ENCODE peak calls at places on chromosomes 2 and 18, in nine cellular contexts. C is small intestine; Z is GM13976; N is PC-9; O is dorsolateral prefrontal cortex; V is GM19239; G is left colon; B is activated CD8-positive, alpha-beta T cell treated with anti-CD3 and anti-CD28 coated beads for 36 hours; W is activated CD4-positive, alpha-beta T cell treated with anti-CD3 and anti-CD28 coated beads for 24 hours. R is an unnamed sample.

GRCh38 chr18:64589000-64589399 is 440.1 kb upstream of the LINC00305 start:
- DNase-seq in C (no peak), W (no peak), G (no peak), B (no peak), V (no peak), N (no peak), Z (no peak), O (no peak), R (no peak)

GRCh38 chr18:58218111-58218510 is 174.1 kb downstream of the NEDD4L start:
- DNase-seq in B (no peak), N (peak), V (no peak), Z (no peak), O (no peak), G (no peak), W (no peak), C (no peak), R (no peak)

GRCh38 chr2:40434638-40435296 is 17.1 kb downstream of the SLC8A1 start:
- DNase-seq in N (peak), G (no peak), W (no peak), Z (no peak), B (no peak), V (no peak), O (no peak), C (no peak), R (no peak)

GRCh38 chr2:6557737-6558136 is 308.0 kb downstream of the CMPK2 start:
- DNase-seq in O (no peak), B (no peak), G (no peak), N (no peak), Z (no peak), W (no peak), C (no peak), V (no peak), R (no peak)

GRCh38 chr2:188340257-188340656 is 48.6 kb downstream of the GULP1 start:
- DNase-seq in V (no peak), C (no peak), Z (no peak), G (no peak), B (no peak), N (no peak), O (no peak), W (no peak), R (no peak)

GRCh38 chr2:64751286-64752260 is 97.9 kb upstream of the SERTAD2 start:
- DNase-seq in Z (no peak), B (peak), N (peak), G (peak), C (peak), W (no peak), O (no peak), V (peak), R (no peak)

GRCh38 chr18:28108801-28109200 is 68.1 kb downstream of the CDH2 start:
- DNase-seq in C (no peak), Z (no peak), V (no peak), W (no peak), O (no peak), N (no peak), B (no peak), G (no peak), R (no peak)

GRCh38 chr2:160920791-160921303 is 239.4 kb upstream of the TANK start:
- DNase-seq in V (no peak), N (no peak), C (no peak), Z (no peak), B (no peak), G (no peak), O (no peak), W (no peak), R (no peak)

GRCh38 chr2:150589760-150590159 is 102.3 kb upstream of the RND3 start:
- DNase-seq in V (no peak), W (no peak), O (no peak), B (no peak), G (no peak), C (no peak), Z (no peak), N (no peak), R (no peak)

GRCh38 chr2:185608799-185609198 is 129.8 kb upstream of the FSIP2 start:
- DNase-seq in Z (no peak), O (no peak), N (no peak), C (peak), V (no peak), W (no peak), G (no peak), B (no peak), R (no peak)

GRCh38 chr2:3254438-3254941 is 123.1 kb downstream of the EIPR1 start:
- DNase-seq in O (no peak), V (no peak), C (no peak), W (no peak), Z (peak), B (no peak), N (no peak), G (no peak), R (peak)

GRCh38 chr2:217357886-217358620 is 498.2 kb upstream of the TNP1 start:
- DNase-seq in V (no peak), O (no peak), G (no peak), W (no peak), N (no peak), B (no peak), Z (no peak), C (no peak), R (no peak)

GRCh38 chr2:226048625-226049024 is 649.1 kb downstream of the NYAP2 start:
- DNase-seq in O (no peak), W (no peak), B (no peak), Z (no peak), C (no peak), N (peak), G (no peak), V (no peak), R (no peak)

GRCh38 chr2:1837458-1837857 is 93.1 kb upstream of the PXDN start:
- DNase-seq in W (no peak), N (no peak), Z (no peak), O (no peak), G (peak), V (no peak), C (no peak), B (no peak), R (no peak)

R was measured in GM12878.